ENCODE peak calls at places on chromosomes 1 and 21, in six cellular contexts. R is GM10248; P is activated naive CD4-positive, alpha-beta T cell treated with Interleukin-2 at 50 U/mL for 16 hours; V is HEK293T; I is stimulated activated CD8-positive, alpha-beta memory T cell treated with anti-CD3 and anti-CD28 coated beads, Interleukin-2, amount 100 ng/mL, for 48 hours; L is mucosa of gallbladder. T is an unnamed sample.

GRCh38 chr1:15966081-15966955 is 9.6 kb downstream of the ZBTB17 start:
- DNase-seq in V (no peak), I (peak), R (peak), P (peak), L (no peak), T (no peak)

GRCh38 chr1:33170351-33171274 is 11.2 kb downstream of the TRIM62 start:
- DNase-seq in P (no peak), I (no peak), L (no peak), V (no peak), R (no peak), T (no peak)

GRCh38 chr1:183734600-183735036 is 70.3 kb upstream of the RGL1 start:
- DNase-seq in I (no peak), L (no peak), R (no peak), P (no peak), V (no peak), T (no peak)

GRCh38 chr1:90574692-90575370 is 142.3 kb downstream of the BARHL2 start:
- DNase-seq in V (no peak), P (no peak), I (no peak), L (no peak), R (no peak), T (no peak)

GRCh38 chr1:198156745-198157240 is at the start of gene NEK7:
- DNase-seq in I (peak), P (peak), R (peak), L (peak), V (peak), T (no peak)

GRCh38 chr1:41915786-41916571 is 2.7 kb downstream of the HIVEP3 start:
- DNase-seq in R (no peak), P (peak), L (peak), V (no peak), I (no peak), T (no peak)

GRCh38 chr1:3113047-3113740 is 44.2 kb downstream of the PRDM16 start:
- DNase-seq in L (no peak), V (no peak), P (no peak), R (no peak), I (no peak), T (no peak)

GRCh38 chr1:3695326-3696217 is 43.3 kb downstream of the TP73 start:
- DNase-seq in I (peak), L (peak), V (peak), R (peak), P (peak), T (peak)

GRCh38 chr1:53968125-53968513 is 22.0 kb downstream of the LRRC42 start:
- DNase-seq in I (no peak), L (no peak), P (no peak), V (no peak), R (no peak), T (no peak)

GRCh38 chr21:45536301-45537081 is 5.7 kb downstream of the SLC19A1 start:
- DNase-seq in L (no peak), P (no peak), R (no peak), I (no peak), V (no peak), T (no peak)

GRCh38 chr1:23646571-23646970 is 45.0 kb upstream of the RPL11 start:
- DNase-seq in R (no peak), I (no peak), P (no peak), L (no peak), V (no peak), T (no peak)

GRCh38 chr1:116151739-116152576 is 40.8 kb downstream of the MAB21L3 start:
- DNase-seq in I (peak), P (peak), R (peak), V (peak), L (peak), T (peak)

GRCh38 chr1:159936284-159936904 is 9.0 kb downstream of the IGSF9 start:
- DNase-seq in V (peak), L (peak), I (peak), P (peak), R (peak), T (peak)

GRCh38 chr1:28104866-28105467 is 16.6 kb upstream of the EYA3 start:
- DNase-seq in I (no peak), R (no peak), P (no peak), V (peak), L (peak), T (no peak)

GRCh38 chr1:74858136-74858535 is 125.2 kb downstream of the TYW3 start:
- DNase-seq in L (no peak), V (no peak), R (no peak), P (no peak), I (no peak), T (no peak)